ENCODE peak calls at places on chromosome 5, in nine cellular contexts. One of them, this sample, is unnamed. For H3K36me3, the result is how much of the 10 kb centered on the place peaks cover.

GRCh38 chr5:43033845-43034590 is 6.1 kb downstream of the ANXA2R start:
- DNase-seq in BE2C: peak
- DNase-seq in tibial artery: no peak
- DNase-seq in left lung: no peak
- DNase-seq in brain microvascular endothelial cell: no peak
- DNase-seq in WERI-Rb-1: no peak
- DNase-seq in heart left ventricle: no peak
- DNase-seq in endothelial cell of umbilical vein: peak
- DNase-seq in adrenal gland: no peak
- DNase-seq in this sample: no peak

GRCh38 chr5:75200776-75201175 is 35.9 kb downstream of the ANKRD31 start:
- DNase-seq in BE2C: no peak
- DNase-seq in tibial artery: no peak
- DNase-seq in left lung: no peak
- DNase-seq in brain microvascular endothelial cell: no peak
- DNase-seq in WERI-Rb-1: no peak
- DNase-seq in heart left ventricle: no peak
- DNase-seq in endothelial cell of umbilical vein: no peak
- DNase-seq in adrenal gland: no peak
- DNase-seq in this sample: peak

GRCh38 chr5:97231025-97231636 is 48.1 kb upstream of the RIOK2 start:
- DNase-seq in BE2C: peak
- DNase-seq in tibial artery: peak
- DNase-seq in left lung: no peak
- DNase-seq in brain microvascular endothelial cell: peak
- DNase-seq in WERI-Rb-1: peak
- DNase-seq in heart left ventricle: no peak
- DNase-seq in endothelial cell of umbilical vein: peak
- DNase-seq in adrenal gland: peak
- DNase-seq in this sample: peak

GRCh38 chr5:633521-633955 is 21.4 kb downstream of the CEP72 start:
- DNase-seq in BE2C: no peak
- DNase-seq in tibial artery: no peak
- DNase-seq in left lung: no peak
- DNase-seq in brain microvascular endothelial cell: peak
- DNase-seq in WERI-Rb-1: peak
- DNase-seq in heart left ventricle: no peak
- DNase-seq in endothelial cell of umbilical vein: no peak
- DNase-seq in adrenal gland: no peak
- DNase-seq in this sample: peak

GRCh38 chr5:157860898-157861894 is 2.3 kb upstream of the CLINT1 start:
- DNase-seq in BE2C: no peak
- DNase-seq in tibial artery: no peak
- DNase-seq in left lung: no peak
- DNase-seq in brain microvascular endothelial cell: no peak
- DNase-seq in WERI-Rb-1: no peak
- DNase-seq in heart left ventricle: no peak
- DNase-seq in endothelial cell of umbilical vein: no peak
- DNase-seq in adrenal gland: no peak
- DNase-seq in this sample: no peak

GRCh38 chr5:135426102-135427082 is 20.8 kb downstream of the DCANP1 start:
- DNase-seq in BE2C: peak
- DNase-seq in tibial artery: no peak
- DNase-seq in left lung: no peak
- DNase-seq in brain microvascular endothelial cell: peak
- DNase-seq in WERI-Rb-1: peak
- DNase-seq in heart left ventricle: no peak
- DNase-seq in endothelial cell of umbilical vein: peak
- DNase-seq in adrenal gland: no peak
- DNase-seq in this sample: peak

GRCh38 chr5:138148811-138149210 is 9.6 kb upstream of the NME5 start:
- DNase-seq in BE2C: no peak
- DNase-seq in tibial artery: peak
- DNase-seq in left lung: no peak
- DNase-seq in brain microvascular endothelial cell: peak
- DNase-seq in WERI-Rb-1: no peak
- DNase-seq in heart left ventricle: no peak
- DNase-seq in endothelial cell of umbilical vein: peak
- DNase-seq in adrenal gland: no peak
- DNase-seq in this sample: peak

GRCh38 chr5:148833925-148834324 is 7.5 kb downstream of the ADRB2 start:
- DNase-seq in BE2C: no peak
- DNase-seq in tibial artery: no peak
- DNase-seq in left lung: no peak
- DNase-seq in brain microvascular endothelial cell: no peak
- DNase-seq in WERI-Rb-1: no peak
- DNase-seq in heart left ventricle: no peak
- DNase-seq in endothelial cell of umbilical vein: no peak
- DNase-seq in adrenal gland: no peak
- DNase-seq in this sample: no peak

GRCh38 chr5:41193462-41194166 is 19.7 kb downstream of the C6 start:
- DNase-seq in BE2C: peak
- DNase-seq in tibial artery: peak
- DNase-seq in left lung: peak
- DNase-seq in brain microvascular endothelial cell: peak
- DNase-seq in WERI-Rb-1: no peak
- DNase-seq in heart left ventricle: peak
- DNase-seq in endothelial cell of umbilical vein: peak
- DNase-seq in adrenal gland: peak
- DNase-seq in this sample: no peak

GRCh38 chr5:127892467-127893207 is 189.4 kb downstream of the CCDC192 start:
- DNase-seq in BE2C: no peak
- DNase-seq in tibial artery: no peak
- DNase-seq in left lung: no peak
- DNase-seq in brain microvascular endothelial cell: peak
- DNase-seq in WERI-Rb-1: no peak
- DNase-seq in heart left ventricle: no peak
- DNase-seq in endothelial cell of umbilical vein: peak
- DNase-seq in adrenal gland: no peak
- DNase-seq in this sample: peak

GRCh38 chr5:109865636-109866035 is 175.9 kb downstream of the MAN2A1 start:
- DNase-seq in BE2C: peak
- DNase-seq in tibial artery: no peak
- DNase-seq in left lung: no peak
- DNase-seq in brain microvascular endothelial cell: peak
- DNase-seq in WERI-Rb-1: no peak
- DNase-seq in heart left ventricle: no peak
- DNase-seq in endothelial cell of umbilical vein: peak
- DNase-seq in adrenal gland: peak
- DNase-seq in this sample: peak

GRCh38 chr5:135269828-135270545 is 129.0 kb downstream of the MACROH2A1 start:
- DNase-seq in BE2C: no peak
- DNase-seq in tibial artery: peak
- DNase-seq in left lung: no peak
- DNase-seq in brain microvascular endothelial cell: peak
- DNase-seq in WERI-Rb-1: peak
- DNase-seq in heart left ventricle: no peak
- DNase-seq in endothelial cell of umbilical vein: no peak
- DNase-seq in adrenal gland: no peak
- DNase-seq in this sample: no peak

GRCh38 chr5:172763120-172763464 is 7.9 kb downstream of the DUSP1 start:
- DNase-seq in BE2C: no peak
- DNase-seq in tibial artery: no peak
- DNase-seq in left lung: no peak
- DNase-seq in brain microvascular endothelial cell: no peak
- DNase-seq in WERI-Rb-1: no peak
- DNase-seq in heart left ventricle: no peak
- DNase-seq in endothelial cell of umbilical vein: no peak
- DNase-seq in adrenal gland: no peak
- DNase-seq in this sample: no peak

GRCh38 chr5:156556666-156557401 is 229.9 kb downstream of the SGCD start:
- DNase-seq in BE2C: no peak
- DNase-seq in tibial artery: no peak
- DNase-seq in left lung: no peak
- DNase-seq in brain microvascular endothelial cell: no peak
- DNase-seq in WERI-Rb-1: no peak
- DNase-seq in heart left ventricle: no peak
- DNase-seq in endothelial cell of umbilical vein: no peak
- DNase-seq in adrenal gland: no peak
- DNase-seq in this sample: no peak

GRCh38 chr5:36389245-36389644 is 87.5 kb upstream of the RANBP3L start:
- DNase-seq in BE2C: no peak
- DNase-seq in tibial artery: peak
- DNase-seq in left lung: no peak
- DNase-seq in brain microvascular endothelial cell: no peak
- DNase-seq in WERI-Rb-1: no peak
- DNase-seq in heart left ventricle: peak
- DNase-seq in endothelial cell of umbilical vein: no peak
- DNase-seq in adrenal gland: peak
- DNase-seq in this sample: no peak

GRCh38 chr5:63401434-63402046 is 560.7 kb downstream of the HTR1A start:
- DNase-seq in BE2C: peak
- DNase-seq in tibial artery: peak
- DNase-seq in left lung: peak
- DNase-seq in brain microvascular endothelial cell: peak
- DNase-seq in WERI-Rb-1: peak
- DNase-seq in heart left ventricle: peak
- DNase-seq in endothelial cell of umbilical vein: peak
- DNase-seq in adrenal gland: peak
- DNase-seq in this sample: peak

GRCh38 chr5:154055225-154055624 is 16.5 kb downstream of the MFAP3 start:
- DNase-seq in BE2C: no peak
- DNase-seq in tibial artery: no peak
- DNase-seq in left lung: no peak
- DNase-seq in brain microvascular endothelial cell: no peak
- DNase-seq in WERI-Rb-1: no peak
- DNase-seq in heart left ventricle: no peak
- DNase-seq in endothelial cell of umbilical vein: no peak
- DNase-seq in adrenal gland: no peak
- DNase-seq in this sample: no peak

GRCh38 chr5:95050708-95051107 is 234.2 kb downstream of the MCTP1 start:
- DNase-seq in BE2C: no peak
- DNase-seq in tibial artery: no peak
- DNase-seq in left lung: no peak
- DNase-seq in brain microvascular endothelial cell: no peak
- DNase-seq in WERI-Rb-1: no peak
- DNase-seq in heart left ventricle: no peak
- DNase-seq in endothelial cell of umbilical vein: no peak
- DNase-seq in adrenal gland: no peak
- DNase-seq in this sample: no peak

GRCh38 chr5:150632305-150633160 is 7.9 kb upstream of the SYNPO start:
- DNase-seq in BE2C: no peak
- DNase-seq in tibial artery: no peak
- DNase-seq in left lung: no peak
- DNase-seq in brain microvascular endothelial cell: peak
- DNase-seq in WERI-Rb-1: no peak
- DNase-seq in heart left ventricle: no peak
- DNase-seq in endothelial cell of umbilical vein: peak
- DNase-seq in adrenal gland: peak
- DNase-seq in this sample: no peak

GRCh38 chr5:25863811-25864210 is 1174.6 kb downstream of the CDH9 start:
- DNase-seq in BE2C: no peak
- DNase-seq in tibial artery: no peak
- DNase-seq in left lung: no peak
- DNase-seq in brain microvascular endothelial cell: no peak
- DNase-seq in WERI-Rb-1: no peak
- DNase-seq in heart left ventricle: no peak
- DNase-seq in endothelial cell of umbilical vein: no peak
- DNase-seq in adrenal gland: no peak
- DNase-seq in this sample: no peak

GRCh38 chr5:25862276-25862675 is 1176.1 kb downstream of the CDH9 start:
- DNase-seq in BE2C: peak
- DNase-seq in tibial artery: no peak
- DNase-seq in left lung: no peak
- DNase-seq in brain microvascular endothelial cell: no peak
- DNase-seq in WERI-Rb-1: peak
- DNase-seq in heart left ventricle: no peak
- DNase-seq in endothelial cell of umbilical vein: no peak
- DNase-seq in adrenal gland: peak
- DNase-seq in this sample: no peak

GRCh38 chr5:25858019-25858418 is 1180.4 kb downstream of the CDH9 start:
- DNase-seq in BE2C: peak
- DNase-seq in tibial artery: no peak
- DNase-seq in left lung: no peak
- DNase-seq in brain microvascular endothelial cell: no peak
- DNase-seq in WERI-Rb-1: peak
- DNase-seq in heart left ventricle: no peak
- DNase-seq in endothelial cell of umbilical vein: no peak
- DNase-seq in adrenal gland: no peak
- DNase-seq in this sample: no peak
- TF ChIP-seq CTCF in BE2C: peak
- TF ChIP-seq CTCF in tibial artery: no peak
- TF ChIP-seq CTCF in left lung: no peak
- TF ChIP-seq CTCF in brain microvascular endothelial cell: no peak
- TF ChIP-seq CTCF in WERI-Rb-1: peak
- TF ChIP-seq CTCF in heart left ventricle: peak
- TF ChIP-seq CTCF in endothelial cell of umbilical vein: no peak
- TF ChIP-seq CTCF in adrenal gland: no peak
- TF ChIP-seq CTCF in this sample: no peak

GRCh38 chr5:146164382-146164781 is 18.1 kb downstream of the LARS1 start:
- DNase-seq in BE2C: no peak
- DNase-seq in tibial artery: no peak
- DNase-seq in left lung: no peak
- DNase-seq in brain microvascular endothelial cell: no peak
- DNase-seq in WERI-Rb-1: no peak
- DNase-seq in heart left ventricle: no peak
- DNase-seq in endothelial cell of umbilical vein: no peak
- DNase-seq in adrenal gland: no peak
- DNase-seq in this sample: no peak
- H3K4me3 ChIP-seq in BE2C: no peak
- H3K4me3 ChIP-seq in tibial artery: no peak
- H3K4me3 ChIP-seq in left lung: no peak
- H3K4me3 ChIP-seq in brain microvascular endothelial cell: no peak
- H3K4me3 ChIP-seq in WERI-Rb-1: no peak
- H3K4me3 ChIP-seq in heart left ventricle: no peak
- H3K4me3 ChIP-seq in endothelial cell of umbilical vein: no peak
- H3K4me3 ChIP-seq in adrenal gland: no peak
- H3K4me3 ChIP-seq in this sample: no peak

GRCh38 chr5:55327281-55327680 is 19.5 kb downstream of the MTREX start:
- DNase-seq in BE2C: no peak
- DNase-seq in tibial artery: no peak
- DNase-seq in left lung: no peak
- DNase-seq in brain microvascular endothelial cell: no peak
- DNase-seq in WERI-Rb-1: no peak
- DNase-seq in heart left ventricle: no peak
- DNase-seq in endothelial cell of umbilical vein: no peak
- DNase-seq in adrenal gland: no peak
- DNase-seq in this sample: no peak
- H3K36me3 ChIP-seq in BE2C: half or more
- H3K36me3 ChIP-seq in tibial artery: under half
- H3K36me3 ChIP-seq in left lung: under half
- H3K36me3 ChIP-seq in brain microvascular endothelial cell: under half
- H3K36me3 ChIP-seq in WERI-Rb-1: half or more
- H3K36me3 ChIP-seq in heart left ventricle: under half
- H3K36me3 ChIP-seq in endothelial cell of umbilical vein: under half
- H3K36me3 ChIP-seq in adrenal gland: under half
- H3K36me3 ChIP-seq in this sample: under half

GRCh38 chr5:108715408-108715807 is 32.3 kb upstream of the FER start:
- DNase-seq in BE2C: no peak
- DNase-seq in tibial artery: no peak
- DNase-seq in left lung: no peak
- DNase-seq in brain microvascular endothelial cell: no peak
- DNase-seq in WERI-Rb-1: no peak
- DNase-seq in heart left ventricle: no peak
- DNase-seq in endothelial cell of umbilical vein: no peak
- DNase-seq in adrenal gland: no peak
- DNase-seq in this sample: no peak
- TF ChIP-seq CTCF in BE2C: no peak
- TF ChIP-seq CTCF in tibial artery: no peak
- TF ChIP-seq CTCF in left lung: no peak
- TF ChIP-seq CTCF in brain microvascular endothelial cell: no peak
- TF ChIP-seq CTCF in WERI-Rb-1: no peak
- TF ChIP-seq CTCF in heart left ventricle: no peak
- TF ChIP-seq CTCF in endothelial cell of umbilical vein: no peak
- TF ChIP-seq CTCF in adrenal gland: no peak
- TF ChIP-seq CTCF in this sample: no peak